ENCODE peak calls at places on chromosomes 5 and 9, in five cellular contexts. S, O, F, Z and L are unnamed samples.

GRCh38 chr5:114010362-114010761 is 351.5 kb upstream of the KCNN2 start:
- DNase-seq in O (no peak), Z (no peak), F (no peak), S (no peak), L (no peak)

GRCh38 chr9:108761530-108762347 is 94.0 kb downstream of the ACTL7B start:
- DNase-seq in S (peak), O (peak), F (peak), Z (no peak), L (peak)

GRCh38 chr5:14102666-14103065 is 40.5 kb upstream of the TRIO start:
- DNase-seq in F (no peak), O (no peak), Z (no peak), S (no peak), L (no peak)

GRCh38 chr5:117218789-117219188 is 644.2 kb upstream of the SEMA6A start:
- DNase-seq in F (no peak), Z (no peak), O (no peak), S (no peak), L (no peak)

GRCh38 chr5:120538644-120539043 is 74.5 kb downstream of the PRR16 start:
- DNase-seq in S (no peak), Z (no peak), O (no peak), F (no peak), L (no peak)

GRCh38 chr5:57780306-57780958 is 297.8 kb upstream of the ACTBL2 start:
- DNase-seq in F (no peak), S (peak), O (no peak), Z (no peak), L (no peak)

GRCh38 chr5:158463971-158464370 is 605.0 kb upstream of the CLINT1 start:
- DNase-seq in O (no peak), S (peak), F (peak), Z (no peak), L (no peak)

GRCh38 chr5:39355324-39355723 is 9.0 kb downstream of the C9 start:
- DNase-seq in S (no peak), O (no peak), F (no peak), Z (no peak), L (no peak)

GRCh38 chr9:575139-575538 is 266.4 kb upstream of the DMRT1 start:
- DNase-seq in S (no peak), Z (no peak), O (no peak), F (no peak), L (no peak)

GRCh38 chr9:137721899-137722298 is 103.1 kb downstream of the EHMT1 start:
- DNase-seq in O (no peak), Z (no peak), F (no peak), S (no peak), L (no peak)

GRCh38 chr5:115977988-115978387 is 15.7 kb downstream of the LVRN start:
- DNase-seq in O (no peak), Z (no peak), S (no peak), F (no peak), L (no peak)

GRCh38 chr5:178590141-178590923 is at the start of gene COL23A1:
- DNase-seq in O (peak), S (peak), Z (no peak), F (no peak), L (no peak)

GRCh38 chr9:91048739-91049138 is 247.1 kb downstream of the SYK start:
- DNase-seq in O (no peak), F (peak), S (no peak), Z (no peak), L (no peak)

GRCh38 chr5:113606298-113607134 is 93.0 kb downstream of the YTHDC2 start:
- DNase-seq in S (no peak), Z (no peak), O (peak), F (no peak), L (peak)

GRCh38 chr5:168951764-168952163 is 349.2 kb downstream of the SLIT3 start:
- DNase-seq in S (no peak), F (no peak), O (no peak), Z (no peak), L (no peak)